ENCODE peak calls at places on chromosomes 2 and 18, in eight cellular contexts. One of them, this sample, is unnamed.

GRCh38 chr2:227545990-227546389 is 52.7 kb upstream of the SCYGR2 start:
- DNase-seq in osteoblast: no peak
- DNase-seq in retina: no peak
- DNase-seq in NCI-H2081 treated with DMSO at 0.1 percent for 48 hours: no peak
- DNase-seq in stimulated activated naive B cell treated with anti-CD40 and anti-IgM and Interleukin-4, amounts not matched to agents 10 μg/mL and 1 μg/mL and 100 μg/mL, for 72 hours: peak
- DNase-seq in occipital lobe: no peak
- DNase-seq in NCI-H1092 treated with DMSO at 0.1 percent for 48 hours: no peak
- DNase-seq in body of pancreas: no peak
- DNase-seq in this sample: no peak

GRCh38 chr18:43160509-43160908 is 45.0 kb upstream of the RIT2 start:
- DNase-seq in osteoblast: no peak
- DNase-seq in retina: no peak
- DNase-seq in NCI-H2081 treated with DMSO at 0.1 percent for 48 hours: no peak
- DNase-seq in stimulated activated naive B cell treated with anti-CD40 and anti-IgM and Interleukin-4, amounts not matched to agents 10 μg/mL and 1 μg/mL and 100 μg/mL, for 72 hours: no peak
- DNase-seq in occipital lobe: no peak
- DNase-seq in NCI-H1092 treated with DMSO at 0.1 percent for 48 hours: no peak
- DNase-seq in body of pancreas: no peak
- DNase-seq in this sample: no peak

GRCh38 chr2:85791704-85792565 is 38.1 kb downstream of the ATOH8 start:
- DNase-seq in osteoblast: peak
- DNase-seq in retina: no peak
- DNase-seq in NCI-H2081 treated with DMSO at 0.1 percent for 48 hours: no peak
- DNase-seq in stimulated activated naive B cell treated with anti-CD40 and anti-IgM and Interleukin-4, amounts not matched to agents 10 μg/mL and 1 μg/mL and 100 μg/mL, for 72 hours: no peak
- DNase-seq in occipital lobe: no peak
- DNase-seq in NCI-H1092 treated with DMSO at 0.1 percent for 48 hours: no peak
- DNase-seq in body of pancreas: no peak
- DNase-seq in this sample: no peak

GRCh38 chr2:219701847-219702634 is 74.6 kb downstream of the SLC4A3 start:
- DNase-seq in osteoblast: no peak
- DNase-seq in retina: no peak
- DNase-seq in NCI-H2081 treated with DMSO at 0.1 percent for 48 hours: no peak
- DNase-seq in stimulated activated naive B cell treated with anti-CD40 and anti-IgM and Interleukin-4, amounts not matched to agents 10 μg/mL and 1 μg/mL and 100 μg/mL, for 72 hours: no peak
- DNase-seq in occipital lobe: no peak
- DNase-seq in NCI-H1092 treated with DMSO at 0.1 percent for 48 hours: no peak
- DNase-seq in body of pancreas: peak
- DNase-seq in this sample: no peak

GRCh38 chr18:2903006-2903405 is 56.2 kb downstream of the EMILIN2 start:
- DNase-seq in osteoblast: peak
- DNase-seq in retina: no peak
- DNase-seq in NCI-H2081 treated with DMSO at 0.1 percent for 48 hours: no peak
- DNase-seq in stimulated activated naive B cell treated with anti-CD40 and anti-IgM and Interleukin-4, amounts not matched to agents 10 μg/mL and 1 μg/mL and 100 μg/mL, for 72 hours: no peak
- DNase-seq in occipital lobe: no peak
- DNase-seq in NCI-H1092 treated with DMSO at 0.1 percent for 48 hours: no peak
- DNase-seq in body of pancreas: no peak
- DNase-seq in this sample: no peak

GRCh38 chr2:102001767-102002142 is 10.0 kb downstream of the IL1R2 start:
- DNase-seq in osteoblast: no peak
- DNase-seq in retina: no peak
- DNase-seq in NCI-H2081 treated with DMSO at 0.1 percent for 48 hours: no peak
- DNase-seq in stimulated activated naive B cell treated with anti-CD40 and anti-IgM and Interleukin-4, amounts not matched to agents 10 μg/mL and 1 μg/mL and 100 μg/mL, for 72 hours: no peak
- DNase-seq in occipital lobe: no peak
- DNase-seq in NCI-H1092 treated with DMSO at 0.1 percent for 48 hours: no peak
- DNase-seq in body of pancreas: no peak
- DNase-seq in this sample: no peak

GRCh38 chr2:238853724-238854123 is 5.8 kb downstream of the TWIST2 start:
- DNase-seq in osteoblast: no peak
- DNase-seq in retina: no peak
- DNase-seq in NCI-H2081 treated with DMSO at 0.1 percent for 48 hours: no peak
- DNase-seq in stimulated activated naive B cell treated with anti-CD40 and anti-IgM and Interleukin-4, amounts not matched to agents 10 μg/mL and 1 μg/mL and 100 μg/mL, for 72 hours: no peak
- DNase-seq in occipital lobe: no peak
- DNase-seq in NCI-H1092 treated with DMSO at 0.1 percent for 48 hours: no peak
- DNase-seq in body of pancreas: no peak
- DNase-seq in this sample: no peak

GRCh38 chr2:117057021-117057420 is 757.5 kb upstream of the DDX18 start:
- DNase-seq in osteoblast: no peak
- DNase-seq in retina: peak
- DNase-seq in NCI-H2081 treated with DMSO at 0.1 percent for 48 hours: no peak
- DNase-seq in stimulated activated naive B cell treated with anti-CD40 and anti-IgM and Interleukin-4, amounts not matched to agents 10 μg/mL and 1 μg/mL and 100 μg/mL, for 72 hours: no peak
- DNase-seq in occipital lobe: no peak
- DNase-seq in NCI-H1092 treated with DMSO at 0.1 percent for 48 hours: no peak
- DNase-seq in body of pancreas: no peak
- DNase-seq in this sample: no peak

GRCh38 chr2:172409042-172409441 is 18.3 kb upstream of the ITGA6 start:
- DNase-seq in osteoblast: no peak
- DNase-seq in retina: no peak
- DNase-seq in NCI-H2081 treated with DMSO at 0.1 percent for 48 hours: no peak
- DNase-seq in stimulated activated naive B cell treated with anti-CD40 and anti-IgM and Interleukin-4, amounts not matched to agents 10 μg/mL and 1 μg/mL and 100 μg/mL, for 72 hours: no peak
- DNase-seq in occipital lobe: no peak
- DNase-seq in NCI-H1092 treated with DMSO at 0.1 percent for 48 hours: no peak
- DNase-seq in body of pancreas: no peak
- DNase-seq in this sample: no peak

GRCh38 chr2:72182547-72183460 is 35.1 kb upstream of the CYP26B1 start:
- DNase-seq in osteoblast: no peak
- DNase-seq in retina: no peak
- DNase-seq in NCI-H2081 treated with DMSO at 0.1 percent for 48 hours: no peak
- DNase-seq in stimulated activated naive B cell treated with anti-CD40 and anti-IgM and Interleukin-4, amounts not matched to agents 10 μg/mL and 1 μg/mL and 100 μg/mL, for 72 hours: no peak
- DNase-seq in occipital lobe: no peak
- DNase-seq in NCI-H1092 treated with DMSO at 0.1 percent for 48 hours: no peak
- DNase-seq in body of pancreas: peak
- DNase-seq in this sample: no peak

GRCh38 chr18:62037989-62038778 is 145.4 kb upstream of the RNF152 start:
- DNase-seq in osteoblast: peak
- DNase-seq in retina: no peak
- DNase-seq in NCI-H2081 treated with DMSO at 0.1 percent for 48 hours: no peak
- DNase-seq in stimulated activated naive B cell treated with anti-CD40 and anti-IgM and Interleukin-4, amounts not matched to agents 10 μg/mL and 1 μg/mL and 100 μg/mL, for 72 hours: no peak
- DNase-seq in occipital lobe: no peak
- DNase-seq in NCI-H1092 treated with DMSO at 0.1 percent for 48 hours: no peak
- DNase-seq in body of pancreas: no peak
- DNase-seq in this sample: no peak

GRCh38 chr2:75224636-75225094 is 25.3 kb upstream of the TACR1 start:
- DNase-seq in osteoblast: no peak
- DNase-seq in retina: no peak
- DNase-seq in NCI-H2081 treated with DMSO at 0.1 percent for 48 hours: no peak
- DNase-seq in stimulated activated naive B cell treated with anti-CD40 and anti-IgM and Interleukin-4, amounts not matched to agents 10 μg/mL and 1 μg/mL and 100 μg/mL, for 72 hours: no peak
- DNase-seq in occipital lobe: no peak
- DNase-seq in NCI-H1092 treated with DMSO at 0.1 percent for 48 hours: peak
- DNase-seq in body of pancreas: no peak
- DNase-seq in this sample: no peak

GRCh38 chr2:128578406-128579385 is 260.0 kb upstream of the HS6ST1 start:
- DNase-seq in osteoblast: peak
- DNase-seq in retina: no peak
- DNase-seq in NCI-H2081 treated with DMSO at 0.1 percent for 48 hours: no peak
- DNase-seq in stimulated activated naive B cell treated with anti-CD40 and anti-IgM and Interleukin-4, amounts not matched to agents 10 μg/mL and 1 μg/mL and 100 μg/mL, for 72 hours: no peak
- DNase-seq in occipital lobe: no peak
- DNase-seq in NCI-H1092 treated with DMSO at 0.1 percent for 48 hours: no peak
- DNase-seq in body of pancreas: no peak
- DNase-seq in this sample: no peak